ENCODE peak calls at places on chromosomes 7 and 10, in five cellular contexts. X is adrenal gland, Q is body of pancreas, V is PC-9, R is uterus. H is an unnamed sample.

GRCh38 chr7:27554826-27555225 is 107.9 kb downstream of the HIBADH start:
- DNase-seq in X (no peak), Q (no peak), V (no peak), R (no peak), H (no peak)

GRCh38 chr7:28078036-28078901 is 102.3 kb downstream of the JAZF1 start:
- DNase-seq in X (peak; percentile 33), Q (peak; percentile 50), V (no peak), R (no peak), H (peak; percentile 28)

GRCh38 chr7:17506090-17506489 is 207.6 kb downstream of the AHR start:
- DNase-seq in X (no peak), Q (peak; percentile 61), V (peak; percentile 36), R (no peak), H (peak; percentile 29)

GRCh38 chr10:100575781-100576635 is 40.3 kb downstream of the HIF1AN start:
- DNase-seq in X (no peak), Q (no peak), V (no peak), R (no peak), H (no peak)

GRCh38 chr7:2800923-2801682 is 43.0 kb downstream of the GNA12 start:
- DNase-seq in X (no peak), Q (peak; percentile 59), V (no peak), R (peak; percentile 56), H (no peak)

GRCh38 chr10:43809211-43809930 is 160.7 kb upstream of the ZNF32 start:
- DNase-seq in X (no peak), Q (no peak), V (no peak), R (no peak), H (no peak)

GRCh38 chr10:113550365-113550764 is 2.5 kb upstream of the HABP2 start:
- DNase-seq in X (peak; percentile 12), Q (no peak), V (no peak), R (no peak), H (no peak)

GRCh38 chr10:60801538-60801937 is 23.3 kb downstream of the CDK1 start:
- DNase-seq in X (no peak), Q (no peak), V (no peak), R (no peak), H (no peak)

GRCh38 chr7:28041508-28042314 is 138.9 kb downstream of the JAZF1 start:
- DNase-seq in X (no peak), Q (no peak), V (peak; percentile 96), R (no peak), H (no peak)

GRCh38 chr10:88080213-88080612 is 216.8 kb downstream of the PTEN start:
- DNase-seq in X (no peak), Q (peak; percentile 62), V (no peak), R (no peak), H (no peak)

GRCh38 chr7:66630529-66630928 is 1.8 kb downstream of the KCTD7 start:
- DNase-seq in X (no peak), Q (no peak), V (no peak), R (no peak), H (no peak)

GRCh38 chr10:18214692-18215563 is 74.7 kb downstream of the CACNB2 start:
- DNase-seq in X (peak; percentile 38), Q (peak; percentile 75), V (no peak), R (peak; percentile 57), H (peak; percentile 60)

GRCh38 chr10:48525956-48526355 is 78.9 kb downstream of the ARHGAP22 start:
- DNase-seq in X (no peak), Q (no peak), V (no peak), R (no peak), H (no peak)

GRCh38 chr10:7813481-7813880 is 4.8 kb upstream of the TAF3 start:
- DNase-seq in X (no peak), Q (no peak), V (no peak), R (no peak), H (no peak)

DNA sequence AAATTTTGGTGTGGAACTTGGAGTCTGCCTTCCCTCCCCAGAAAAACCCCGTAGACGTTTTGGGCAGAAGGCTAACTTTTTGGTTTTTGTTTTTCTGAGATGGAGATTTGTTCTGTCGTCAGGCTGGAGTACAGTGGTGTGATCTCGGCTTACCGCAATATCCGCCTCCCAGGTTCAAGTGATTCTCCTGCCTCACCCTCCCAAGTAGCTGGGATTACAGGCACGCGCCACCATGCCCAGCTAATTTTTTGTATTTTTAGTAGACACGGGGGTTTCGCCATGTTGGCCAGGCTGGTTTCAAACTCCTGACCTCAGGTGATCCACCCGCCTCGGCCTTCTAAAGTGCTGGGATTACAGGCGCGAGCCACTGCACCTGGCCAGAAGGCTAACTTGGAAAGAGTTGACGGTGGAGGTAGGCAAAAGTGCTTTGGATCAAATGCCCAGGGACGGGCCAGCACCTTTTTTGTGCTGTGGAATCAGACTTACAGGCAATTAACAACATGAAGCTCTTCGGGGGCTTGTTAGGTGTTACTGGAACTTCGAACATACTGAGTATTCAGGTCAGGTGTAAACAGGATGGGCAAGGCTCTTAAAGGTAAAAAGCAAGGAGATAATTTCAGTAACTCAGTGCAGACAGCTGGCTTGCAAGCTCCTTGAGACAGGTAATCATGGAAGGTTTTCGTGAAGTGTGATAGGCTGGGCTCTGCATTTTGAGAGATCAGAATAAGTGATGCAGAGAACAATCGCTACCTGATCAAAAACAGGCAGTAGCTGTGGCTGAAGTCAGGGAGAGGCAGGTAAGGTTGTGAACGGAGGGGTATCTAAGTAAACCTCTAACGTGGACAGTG is 1.8 kb downstream of the PPP1R35 start:
- DNase-seq in X (no peak), Q (no peak), V (no peak), R (no peak), H (no peak)
- H3K27ac ChIP-seq in X (peak overlapping the region; percentile 98), Q (no peak overlapping the region), V (peak overlapping the region; percentile 77), R (no peak overlapping the region), H (peak overlapping the region; percentile 96)

GRCh38 chr7:108291791-108292440 is 161.8 kb upstream of the LAMB4 start:
- DNase-seq in X (no peak), Q (no peak), V (no peak), R (no peak), H (no peak)

GRCh38 chr7:108291135-108291508 is 161.0 kb upstream of the LAMB4 start:
- DNase-seq in X (no peak), Q (no peak), V (no peak), R (no peak), H (no peak)

GRCh38 chr7:108287857-108288256 is 157.7 kb upstream of the LAMB4 start:
- DNase-seq in X (no peak), Q (no peak), V (no peak), R (no peak), H (no peak)

GRCh38 chr7:108290344-108291134 is 160.4 kb upstream of the LAMB4 start:
- DNase-seq in X (no peak), Q (no peak), V (no peak), R (no peak), H (no peak)

GRCh38 chr7:108289852-108290251 is 159.7 kb upstream of the LAMB4 start:
- DNase-seq in X (no peak), Q (no peak), V (no peak), R (no peak), H (no peak)
- H3K4me1 ChIP-seq in X (peaks cover 4% of the 10 kb centered on the region), Q (peaks cover 31% of the 10 kb centered on the region), V (no peaks in the 10 kb centered on the region), R (no peaks in the 10 kb centered on the region), H (no peaks in the 10 kb centered on the region)

GRCh38 chr10:71211759-71212248 is 566 bp upstream of the UNC5B start:
- DNase-seq in X (no peak), Q (no peak), V (no peak), R (no peak), H (no peak)

GRCh38 chr10:71212249-71213126 is at the start of gene UNC5B:
- DNase-seq in X (peak; percentile 92), Q (peak; percentile 92), V (peak; percentile 71), R (peak; percentile 93), H (peak; percentile 89)

GRCh38 chr10:71214641-71215160 is 2.3 kb downstream of the UNC5B start:
- DNase-seq in X (no peak), Q (no peak), V (no peak), R (no peak), H (no peak)

GRCh38 chr10:71213127-71213616 is 802 bp downstream of the UNC5B start:
- DNase-seq in X (peak; percentile 41), Q (peak; percentile 80), V (peak; percentile 84), R (peak; percentile 52), H (peak; percentile 75)

DNA sequence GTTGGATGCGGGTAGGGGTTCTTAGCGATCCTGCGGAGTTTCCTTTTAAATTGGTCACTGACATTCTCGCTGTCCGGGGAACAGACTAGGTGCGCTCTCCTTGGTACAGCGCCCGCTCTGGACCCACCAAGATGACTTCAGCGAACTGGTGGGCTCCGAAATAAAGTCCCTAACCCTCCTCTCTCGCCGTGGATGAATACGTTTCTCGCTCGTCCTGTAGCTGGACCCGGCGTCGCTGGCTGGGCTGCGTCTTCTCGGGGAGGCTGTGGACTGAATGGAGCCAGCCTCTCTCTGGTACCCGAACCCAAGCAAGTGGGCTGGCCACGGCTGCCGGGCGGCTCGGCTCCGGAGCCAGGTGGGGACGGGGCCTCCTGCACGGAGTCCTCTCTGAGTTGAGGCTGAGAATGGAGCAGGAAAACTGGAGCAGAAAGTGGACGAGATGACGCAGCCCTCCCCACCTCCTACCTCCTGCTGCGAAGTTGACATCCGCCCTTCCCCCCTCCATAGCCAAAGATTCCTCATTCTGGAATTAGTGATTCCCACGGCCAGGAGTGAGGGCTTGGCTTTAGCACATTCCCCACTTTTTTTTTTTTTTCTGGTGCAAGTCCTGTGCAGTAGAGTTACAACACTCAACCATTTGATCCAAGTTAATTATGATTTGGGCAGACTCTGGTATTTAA is 1.5 kb downstream of the UNC5B start:
- DNase-seq in X (no peak), Q (peak; percentile 66), V (peak; percentile 65), R (peak; percentile 68), H (peak; percentile 41)
- H3K27ac ChIP-seq in X (peak overlapping the region; percentile 50), Q (peak overlapping the region; percentile 58), V (no peak overlapping the region), R (peak overlapping the region; percentile 55), H (peak overlapping the region; percentile 50)

DNA sequence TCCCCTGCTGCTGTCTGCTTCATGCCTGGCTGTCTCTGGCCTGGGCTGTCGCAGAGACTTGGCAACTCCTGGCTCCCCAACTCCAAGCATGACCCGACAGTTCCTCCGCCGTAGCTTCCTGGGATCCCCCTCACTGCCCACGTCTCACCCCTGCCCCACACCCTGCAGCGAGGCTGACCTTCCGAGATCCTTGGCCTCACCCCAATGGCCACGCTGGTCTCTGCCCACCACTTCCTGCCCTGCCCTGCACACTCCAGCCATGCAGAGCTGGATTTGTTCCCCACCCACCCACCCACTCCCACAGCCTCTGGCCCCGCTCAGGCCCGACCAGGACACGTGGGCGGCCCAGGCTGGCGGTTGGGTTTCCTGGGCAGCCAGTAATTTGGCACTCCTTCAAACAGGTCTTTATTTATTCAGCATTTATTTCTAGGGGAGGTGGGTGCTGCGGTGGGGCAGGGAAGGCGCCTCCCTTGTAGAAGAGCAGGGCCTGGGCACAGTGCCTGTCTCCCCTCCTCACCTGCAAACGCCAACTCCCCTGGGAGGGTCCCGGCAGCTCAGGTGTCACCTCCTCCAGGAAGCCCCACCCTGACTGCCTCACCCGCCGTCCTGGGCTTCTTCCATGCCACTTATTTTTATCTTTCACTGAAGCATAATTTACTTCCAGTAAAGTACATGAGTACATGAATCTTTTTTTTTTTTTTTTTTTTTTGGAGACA is 25.5 kb downstream of the GTF2IRD1 start:
- DNase-seq in X (peak; percentile 47), Q (peak; percentile 60), V (no peak), R (peak; percentile 35), H (peak; percentile 60)
- H3K4me1 ChIP-seq in X (peaks cover 58% of the 10 kb centered on the region), Q (peaks cover 73% of the 10 kb centered on the region), V (peaks cover 97% of the 10 kb centered on the region), R (peaks cover 26% of the 10 kb centered on the region), H (peaks cover 73% of the 10 kb centered on the region)

DNA sequence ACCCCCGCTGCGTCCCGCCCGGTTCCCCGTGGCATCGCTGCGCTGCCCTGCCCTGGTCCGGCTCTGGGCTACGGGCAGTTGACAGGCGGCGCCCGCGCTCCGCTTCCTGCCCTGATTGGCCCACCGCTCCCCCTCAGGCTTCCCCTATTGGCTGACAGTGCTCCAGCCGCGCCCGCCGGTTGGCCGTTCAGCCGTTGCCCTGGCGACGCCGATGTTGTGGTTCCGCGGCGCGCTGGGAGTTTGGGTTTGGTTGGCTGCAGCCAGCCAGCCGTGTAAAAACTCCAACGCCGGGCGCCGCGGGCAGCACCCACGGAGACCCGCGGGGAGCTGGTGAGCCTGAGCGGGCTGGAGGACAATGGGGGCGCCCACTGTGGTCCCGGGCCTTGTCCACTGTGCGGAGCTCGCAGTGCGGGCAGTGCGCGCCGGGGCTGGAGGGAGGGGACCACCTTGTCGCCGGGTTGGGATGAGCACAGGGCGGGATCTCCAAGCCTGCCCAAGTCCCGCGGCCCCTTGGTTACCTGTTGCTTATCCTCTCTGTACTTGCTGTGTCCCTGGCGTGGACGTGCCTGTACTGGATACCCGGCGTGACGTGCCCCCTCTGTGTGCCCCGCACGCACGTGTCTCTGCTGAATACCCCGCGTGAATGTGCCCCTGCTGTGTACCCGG is at the start of gene C7orf57:
- DNase-seq in X (peak; percentile 93), Q (peak; percentile 92), V (peak; percentile 71), R (peak; percentile 83), H (peak; percentile 91)
- H3K27ac ChIP-seq in X (no peak within 1 kb of the TSS), Q (no peak within 1 kb of the TSS), V (no peak within 1 kb of the TSS), R (no peak within 1 kb of the TSS), H (no peak within 1 kb of the TSS)